ENCODE peak calls at places on chromosomes 6 and 20, in six cellular contexts. One of them, this sample, is unnamed.
A peak's percentile ranks its signal among the peaks of the same experiment; 100 is the strongest.

GRCh38 chr6:107957165-107957908 is 671 bp downstream of the SEC63 start:
- DNase-seq in Ammon's horn: peak; percentile 57
- DNase-seq in NCI-H774: no peak
- DNase-seq in stimulated activated CD4-positive, alpha-beta T cell treated with anti-CD3 and anti-CD28 coated beads, Interleukin-4, amount 100 ng/mL, for 48 hours: peak; percentile 37
- DNase-seq in COR-L47: no peak
- DNase-seq in pancreas: peak; percentile 66
- DNase-seq in this sample: peak; percentile 61

GRCh38 chr6:32680055-32680454 is 13.6 kb upstream of the HLA-DQB1 start:
- DNase-seq in NCI-H774: no peak
- DNase-seq in Ammon's horn: no peak
- DNase-seq in pancreas: no peak
- DNase-seq in COR-L47: no peak
- DNase-seq in stimulated activated CD4-positive, alpha-beta T cell treated with anti-CD3 and anti-CD28 coated beads, Interleukin-4, amount 100 ng/mL, for 48 hours: no peak
- DNase-seq in this sample: no peak

GRCh38 chr20:50012282-50013263 is 29.8 kb downstream of the SNAI1 start:
- DNase-seq in Ammon's horn: no peak
- DNase-seq in NCI-H774: no peak
- DNase-seq in COR-L47: no peak
- DNase-seq in stimulated activated CD4-positive, alpha-beta T cell treated with anti-CD3 and anti-CD28 coated beads, Interleukin-4, amount 100 ng/mL, for 48 hours: no peak
- DNase-seq in pancreas: no peak
- DNase-seq in this sample: no peak

GRCh38 chr6:13260116-13260598 is 68.2 kb downstream of the TBC1D7 start:
- DNase-seq in NCI-H774: no peak
- DNase-seq in COR-L47: no peak
- DNase-seq in Ammon's horn: no peak
- DNase-seq in pancreas: no peak
- DNase-seq in stimulated activated CD4-positive, alpha-beta T cell treated with anti-CD3 and anti-CD28 coated beads, Interleukin-4, amount 100 ng/mL, for 48 hours: no peak
- DNase-seq in this sample: no peak

GRCh38 chr20:24782221-24782620 is 166.8 kb upstream of the CST7 start:
- DNase-seq in COR-L47: no peak
- DNase-seq in Ammon's horn: no peak
- DNase-seq in pancreas: no peak
- DNase-seq in stimulated activated CD4-positive, alpha-beta T cell treated with anti-CD3 and anti-CD28 coated beads, Interleukin-4, amount 100 ng/mL, for 48 hours: no peak
- DNase-seq in NCI-H774: no peak
- DNase-seq in this sample: no peak

GRCh38 chr20:62808211-62808865 is 3.7 kb downstream of the OGFR start:
- DNase-seq in stimulated activated CD4-positive, alpha-beta T cell treated with anti-CD3 and anti-CD28 coated beads, Interleukin-4, amount 100 ng/mL, for 48 hours: peak; percentile 71
- DNase-seq in pancreas: no peak
- DNase-seq in NCI-H774: no peak
- DNase-seq in COR-L47: peak; percentile 34
- DNase-seq in Ammon's horn: no peak
- DNase-seq in this sample: peak; percentile 86

GRCh38 chr6:33813246-33813904 is 9.6 kb upstream of the MLN start:
- DNase-seq in pancreas: no peak
- DNase-seq in NCI-H774: no peak
- DNase-seq in stimulated activated CD4-positive, alpha-beta T cell treated with anti-CD3 and anti-CD28 coated beads, Interleukin-4, amount 100 ng/mL, for 48 hours: no peak
- DNase-seq in COR-L47: no peak
- DNase-seq in Ammon's horn: no peak
- DNase-seq in this sample: no peak

GRCh38 chr6:149142924-149143429 is 174.5 kb upstream of the TAB2 start:
- DNase-seq in Ammon's horn: no peak
- DNase-seq in stimulated activated CD4-positive, alpha-beta T cell treated with anti-CD3 and anti-CD28 coated beads, Interleukin-4, amount 100 ng/mL, for 48 hours: no peak
- DNase-seq in COR-L47: no peak
- DNase-seq in NCI-H774: no peak
- DNase-seq in pancreas: no peak
- DNase-seq in this sample: no peak

GRCh38 chr6:168526841-168527281 is 85.9 kb downstream of the SMOC2 start:
- DNase-seq in pancreas: peak; percentile 77
- DNase-seq in stimulated activated CD4-positive, alpha-beta T cell treated with anti-CD3 and anti-CD28 coated beads, Interleukin-4, amount 100 ng/mL, for 48 hours: no peak
- DNase-seq in Ammon's horn: no peak
- DNase-seq in NCI-H774: peak; percentile 85
- DNase-seq in COR-L47: peak; percentile 63
- DNase-seq in this sample: peak; percentile 49

GRCh38 chr6:144190593-144190992 is 40.3 kb downstream of the STX11 start:
- DNase-seq in pancreas: no peak
- DNase-seq in Ammon's horn: no peak
- DNase-seq in stimulated activated CD4-positive, alpha-beta T cell treated with anti-CD3 and anti-CD28 coated beads, Interleukin-4, amount 100 ng/mL, for 48 hours: no peak
- DNase-seq in NCI-H774: no peak
- DNase-seq in COR-L47: no peak
- DNase-seq in this sample: no peak

GRCh38 chr6:48613221-48613949 is 502.4 kb upstream of the PTCHD4 start:
- DNase-seq in pancreas: no peak
- DNase-seq in NCI-H774: no peak
- DNase-seq in Ammon's horn: no peak
- DNase-seq in stimulated activated CD4-positive, alpha-beta T cell treated with anti-CD3 and anti-CD28 coated beads, Interleukin-4, amount 100 ng/mL, for 48 hours: no peak
- DNase-seq in COR-L47: no peak
- DNase-seq in this sample: no peak

GRCh38 chr20:50041238-50041915 is 58.6 kb downstream of the SNAI1 start:
- DNase-seq in COR-L47: no peak
- DNase-seq in NCI-H774: no peak
- DNase-seq in pancreas: no peak
- DNase-seq in Ammon's horn: no peak
- DNase-seq in stimulated activated CD4-positive, alpha-beta T cell treated with anti-CD3 and anti-CD28 coated beads, Interleukin-4, amount 100 ng/mL, for 48 hours: no peak
- DNase-seq in this sample: peak; percentile 32

GRCh38 chr20:49579195-49579594 is 11.3 kb upstream of the PTGIS start:
- DNase-seq in Ammon's horn: no peak
- DNase-seq in stimulated activated CD4-positive, alpha-beta T cell treated with anti-CD3 and anti-CD28 coated beads, Interleukin-4, amount 100 ng/mL, for 48 hours: no peak
- DNase-seq in NCI-H774: no peak
- DNase-seq in pancreas: no peak
- DNase-seq in COR-L47: no peak
- DNase-seq in this sample: no peak

GRCh38 chr20:32743237-32744112 is at the start of gene COMMD7:
- DNase-seq in Ammon's horn: peak; percentile 61
- DNase-seq in COR-L47: no peak
- DNase-seq in stimulated activated CD4-positive, alpha-beta T cell treated with anti-CD3 and anti-CD28 coated beads, Interleukin-4, amount 100 ng/mL, for 48 hours: peak; percentile 66
- DNase-seq in pancreas: peak; percentile 60
- DNase-seq in NCI-H774: peak; percentile 62
- DNase-seq in this sample: peak; percentile 83

GRCh38 chr6:109349419-109349987 is 32.8 kb downstream of the CD164 start:
- DNase-seq in COR-L47: peak; percentile 21
- DNase-seq in NCI-H774: peak; percentile 90
- DNase-seq in stimulated activated CD4-positive, alpha-beta T cell treated with anti-CD3 and anti-CD28 coated beads, Interleukin-4, amount 100 ng/mL, for 48 hours: no peak
- DNase-seq in pancreas: peak; percentile 77
- DNase-seq in Ammon's horn: peak; percentile 29
- DNase-seq in this sample: no peak

GRCh38 chr6:108998460-108998859 is 96.2 kb downstream of the SESN1 start:
- DNase-seq in NCI-H774: no peak
- DNase-seq in stimulated activated CD4-positive, alpha-beta T cell treated with anti-CD3 and anti-CD28 coated beads, Interleukin-4, amount 100 ng/mL, for 48 hours: no peak
- DNase-seq in pancreas: no peak
- DNase-seq in Ammon's horn: peak; percentile 52
- DNase-seq in COR-L47: no peak
- DNase-seq in this sample: no peak

GRCh38 chr6:106446287-106446885 is 85.9 kb downstream of the CRYBG1 start:
- DNase-seq in Ammon's horn: no peak
- DNase-seq in NCI-H774: peak; percentile 77
- DNase-seq in COR-L47: no peak
- DNase-seq in pancreas: no peak
- DNase-seq in stimulated activated CD4-positive, alpha-beta T cell treated with anti-CD3 and anti-CD28 coated beads, Interleukin-4, amount 100 ng/mL, for 48 hours: no peak
- DNase-seq in this sample: no peak

GRCh38 chr6:134029495-134030455 is 22.6 kb downstream of the SLC2A12 start:
- DNase-seq in pancreas: no peak
- DNase-seq in stimulated activated CD4-positive, alpha-beta T cell treated with anti-CD3 and anti-CD28 coated beads, Interleukin-4, amount 100 ng/mL, for 48 hours: no peak
- DNase-seq in NCI-H774: no peak
- DNase-seq in COR-L47: peak; percentile 19
- DNase-seq in Ammon's horn: no peak
- DNase-seq in this sample: no peak

GRCh38 chr20:4150095-4150492 is 134.7 kb upstream of the RNF24 start:
- DNase-seq in Ammon's horn: no peak
- DNase-seq in COR-L47: no peak
- DNase-seq in stimulated activated CD4-positive, alpha-beta T cell treated with anti-CD3 and anti-CD28 coated beads, Interleukin-4, amount 100 ng/mL, for 48 hours: no peak
- DNase-seq in NCI-H774: no peak
- DNase-seq in pancreas: peak; percentile 8
- DNase-seq in this sample: no peak

GRCh38 chr6:18359237-18359885 is 27.8 kb upstream of the RNF144B start:
- DNase-seq in Ammon's horn: peak; percentile 49
- DNase-seq in stimulated activated CD4-positive, alpha-beta T cell treated with anti-CD3 and anti-CD28 coated beads, Interleukin-4, amount 100 ng/mL, for 48 hours: no peak
- DNase-seq in NCI-H774: no peak
- DNase-seq in COR-L47: no peak
- DNase-seq in pancreas: no peak
- DNase-seq in this sample: no peak

GRCh38 chr6:45479834-45480696 is 102.3 kb upstream of the SUPT3H start:
- DNase-seq in Ammon's horn: peak; percentile 55
- DNase-seq in NCI-H774: no peak
- DNase-seq in pancreas: no peak
- DNase-seq in COR-L47: no peak
- DNase-seq in stimulated activated CD4-positive, alpha-beta T cell treated with anti-CD3 and anti-CD28 coated beads, Interleukin-4, amount 100 ng/mL, for 48 hours: no peak
- DNase-seq in this sample: peak; percentile 43

GRCh38 chr20:53655909-53656652 is 62.4 kb upstream of the ZNF217 start:
- DNase-seq in Ammon's horn: no peak
- DNase-seq in stimulated activated CD4-positive, alpha-beta T cell treated with anti-CD3 and anti-CD28 coated beads, Interleukin-4, amount 100 ng/mL, for 48 hours: no peak
- DNase-seq in NCI-H774: no peak
- DNase-seq in COR-L47: no peak
- DNase-seq in pancreas: no peak
- DNase-seq in this sample: no peak

GRCh38 chr6:82612475-82612874 is 248.9 kb downstream of the TPBG start:
- DNase-seq in stimulated activated CD4-positive, alpha-beta T cell treated with anti-CD3 and anti-CD28 coated beads, Interleukin-4, amount 100 ng/mL, for 48 hours: no peak
- DNase-seq in Ammon's horn: peak; percentile 25
- DNase-seq in NCI-H774: peak; percentile 83
- DNase-seq in pancreas: no peak
- DNase-seq in COR-L47: peak; percentile 10
- DNase-seq in this sample: no peak

GRCh38 chr6:87066449-87067288 is 28.2 kb downstream of the CGA start:
- DNase-seq in Ammon's horn: peak; percentile 82
- DNase-seq in COR-L47: peak; percentile 64
- DNase-seq in pancreas: peak; percentile 39
- DNase-seq in NCI-H774: peak; percentile 87
- DNase-seq in stimulated activated CD4-positive, alpha-beta T cell treated with anti-CD3 and anti-CD28 coated beads, Interleukin-4, amount 100 ng/mL, for 48 hours: peak; percentile 7
- DNase-seq in this sample: no peak

GRCh38 chr20:48769111-48769879 is 58.5 kb downstream of the PREX1 start:
- DNase-seq in NCI-H774: no peak
- DNase-seq in stimulated activated CD4-positive, alpha-beta T cell treated with anti-CD3 and anti-CD28 coated beads, Interleukin-4, amount 100 ng/mL, for 48 hours: peak; percentile 82
- DNase-seq in COR-L47: no peak
- DNase-seq in Ammon's horn: peak; percentile 70
- DNase-seq in pancreas: no peak
- DNase-seq in this sample: no peak

GRCh38 chr6:91482498-91482897 is 895.6 kb upstream of the MAP3K7 start:
- DNase-seq in NCI-H774: no peak
- DNase-seq in pancreas: no peak
- DNase-seq in COR-L47: no peak
- DNase-seq in stimulated activated CD4-positive, alpha-beta T cell treated with anti-CD3 and anti-CD28 coated beads, Interleukin-4, amount 100 ng/mL, for 48 hours: no peak
- DNase-seq in Ammon's horn: no peak
- DNase-seq in this sample: no peak

GRCh38 chr6:87669051-87669450 is 33.0 kb downstream of the AKIRIN2 start:
- DNase-seq in NCI-H774: no peak
- DNase-seq in Ammon's horn: no peak
- DNase-seq in pancreas: no peak
- DNase-seq in stimulated activated CD4-positive, alpha-beta T cell treated with anti-CD3 and anti-CD28 coated beads, Interleukin-4, amount 100 ng/mL, for 48 hours: no peak
- DNase-seq in COR-L47: no peak
- DNase-seq in this sample: no peak

This sample was measured in upper lobe of left lung.